ENCODE peak calls at places on chromosomes 7 and 10, in six cellular contexts. H is A549; X is SJSA1; E is endothelial cell of umbilical vein; K is ascending aorta; Y is CD8-positive, alpha-beta T cell. J is an unnamed sample.
A peak's percentile ranks its signal among the peaks of the same experiment; 100 is the strongest.

GRCh38 chr7:151449990-151450389 is 10.0 kb upstream of the CRYGN start:
- DNase-seq in H (no peak), X (no peak), E (no peak), K (no peak), Y (no peak), J (no peak)

GRCh38 chr7:102916426-102916825 is 3.6 kb downstream of the LRRC17 start:
- DNase-seq in H (no peak), X (no peak), E (peak; percentile 46), K (no peak), Y (no peak), J (no peak)

GRCh38 chr10:17023386-17024298 is 106.0 kb downstream of the CUBN start:
- DNase-seq in H (peak; percentile 52), X (peak; percentile 94), E (peak; percentile 96), K (peak; percentile 59), Y (peak; percentile 48), J (no peak)

GRCh38 chr10:99394761-99395386 is 35.5 kb downstream of the GOT1 start:
- DNase-seq in H (no peak), X (no peak), E (no peak), K (no peak), Y (no peak), J (no peak)

GRCh38 chr7:111841596-111842209 is 279.4 kb upstream of the IMMP2L start:
- DNase-seq in H (no peak), X (no peak), E (no peak), K (no peak), Y (no peak), J (no peak)

GRCh38 chr10:26714385-26714784 is 16.9 kb downstream of the PDSS1 start:
- DNase-seq in H (no peak), X (no peak), E (no peak), K (no peak), Y (no peak), J (no peak)

GRCh38 chr7:28276303-28276702 is 95.7 kb upstream of the JAZF1 start:
- DNase-seq in H (no peak), X (no peak), E (no peak), K (no peak), Y (no peak), J (no peak)

GRCh38 chr7:137538361-137538762 is 194.8 kb upstream of the PTN start:
- DNase-seq in H (no peak), X (peak; percentile 56), E (no peak), K (no peak), Y (no peak), J (no peak)

GRCh38 chr10:2886662-2887061 is 180.7 kb upstream of the PFKP start:
- DNase-seq in H (no peak), X (peak; percentile 28), E (no peak), K (no peak), Y (no peak), J (no peak)

GRCh38 chr7:17158261-17158660 is 140.2 kb upstream of the AHR start:
- DNase-seq in H (no peak), X (no peak), E (no peak), K (no peak), Y (no peak), J (no peak)

GRCh38 chr10:55374060-55374459 is 573.0 kb upstream of the PCDH15 start:
- DNase-seq in H (no peak), X (no peak), E (peak; percentile 45), K (no peak), Y (no peak), J (no peak)

DNA sequence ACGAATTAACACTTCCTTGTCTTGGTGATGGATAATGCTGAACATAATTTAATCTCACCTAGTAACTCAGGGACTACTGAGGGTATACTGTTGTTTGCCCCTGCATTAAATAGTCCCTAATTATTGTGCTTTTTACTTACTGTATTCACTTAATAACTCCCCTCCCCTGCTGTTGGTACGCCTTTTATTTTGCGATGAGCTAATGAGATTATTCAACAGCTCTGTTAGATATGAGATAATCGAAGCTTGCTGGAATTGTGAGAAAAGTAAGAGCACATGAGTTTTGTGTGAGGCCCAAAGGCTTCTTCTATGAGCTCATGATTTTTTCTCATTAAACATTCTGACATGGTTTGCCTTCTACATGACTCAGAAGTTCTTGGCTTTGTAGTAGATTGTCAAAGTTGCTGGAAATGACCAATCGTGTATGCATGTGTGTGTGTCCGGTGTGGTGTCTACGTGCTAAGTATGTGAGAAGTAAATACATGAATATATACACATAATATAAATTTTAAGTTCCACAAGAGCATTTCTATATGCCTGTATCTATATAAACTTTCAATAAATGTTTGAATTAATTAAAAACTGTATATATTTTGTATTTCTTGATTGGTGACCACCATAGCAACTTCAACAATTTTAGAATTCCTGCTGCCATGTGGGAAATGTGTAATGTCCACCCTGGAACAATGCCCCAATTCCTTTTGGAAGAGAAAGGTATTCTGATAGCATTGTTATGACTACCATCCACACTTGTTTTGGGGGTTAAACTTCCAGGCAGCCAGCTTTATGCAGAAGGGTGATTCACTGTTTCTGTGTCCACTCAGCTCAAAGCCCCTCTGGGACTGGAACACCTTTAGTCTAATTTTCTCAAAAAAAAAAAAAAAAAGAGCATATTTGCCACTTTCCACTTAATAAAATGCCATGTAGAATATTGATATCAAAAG is 106.2 kb downstream of the SAMD9 start:
- DNase-seq in H (no peak), X (peak; percentile 56), E (peak; percentile 94), K (no peak), Y (no peak), J (no peak)
- H3K27ac ChIP-seq in H (no peak overlapping the region), X (peak overlapping the region; percentile 89), E (peak overlapping the region; percentile 94), K (no peak overlapping the region), Y (no peak overlapping the region), J (no peak overlapping the region)

GRCh38 chr10:30029890-30030261 is 29.5 kb downstream of the JCAD start:
- DNase-seq in H (no peak), X (no peak), E (no peak), K (no peak), Y (no peak), J (no peak)

GRCh38 chr10:30027057-30028005 is 32.1 kb downstream of the JCAD start:
- DNase-seq in H (no peak), X (no peak), E (peak; percentile 73), K (peak; percentile 22), Y (peak; percentile 79), J (no peak)

GRCh38 chr10:30028006-30028441 is 31.4 kb downstream of the JCAD start:
- DNase-seq in H (no peak), X (no peak), E (peak; percentile 98), K (no peak), Y (no peak), J (no peak)

GRCh38 chr10:30028452-30029045 is 30.8 kb downstream of the JCAD start:
- DNase-seq in H (no peak), X (no peak), E (no peak), K (no peak), Y (no peak), J (no peak)

GRCh38 chr10:30029164-30029889 is 30.1 kb downstream of the JCAD start:
- DNase-seq in H (no peak), X (no peak), E (peak; percentile 84), K (no peak), Y (no peak), J (no peak)
- H3K27ac ChIP-seq in H (no peak overlapping the region), X (no peak overlapping the region), E (peak overlapping the region; percentile 78), K (peak overlapping the region; percentile 81), Y (no peak overlapping the region), J (no peak overlapping the region)

GRCh38 chr7:54687518-54688212 is 71.3 kb downstream of the SEC61G start:
- DNase-seq in H (no peak), X (no peak), E (no peak), K (no peak), Y (no peak), J (no peak)
- H3K27ac ChIP-seq in H (no peak overlapping the region), X (no peak overlapping the region), E (no peak overlapping the region), K (no peak overlapping the region), Y (no peak overlapping the region), J (no peak overlapping the region)

DNA sequence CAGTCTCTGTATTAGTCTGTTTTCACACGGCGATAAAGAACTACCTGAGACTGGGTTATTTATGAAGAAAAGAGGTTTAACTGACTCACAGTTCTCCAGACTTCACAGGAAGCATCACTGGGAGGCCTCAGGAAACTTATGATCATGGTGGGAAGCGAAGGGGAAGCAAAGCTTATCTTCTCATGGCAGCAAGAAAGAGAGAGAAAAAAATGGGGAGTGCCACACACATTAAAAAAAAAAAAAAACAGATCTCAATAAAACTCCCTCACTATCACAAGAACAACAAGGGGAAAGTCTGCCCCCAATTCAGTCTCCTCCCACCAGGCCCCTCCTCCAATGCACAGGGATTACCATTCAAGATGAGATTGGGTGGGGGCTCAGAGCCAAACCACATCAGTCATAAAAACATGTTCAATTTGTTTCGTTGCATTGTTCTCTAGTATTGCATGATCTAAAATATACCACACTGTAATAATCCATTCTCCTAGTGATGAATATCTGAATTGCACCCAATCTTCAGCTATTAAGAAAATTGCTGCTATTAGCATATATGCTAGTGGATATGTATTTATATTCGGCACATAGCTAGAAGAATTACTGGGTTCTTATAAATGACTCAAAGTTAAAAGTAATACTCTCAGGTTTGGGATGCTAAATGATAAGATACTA is 328.9 kb upstream of the KCND2 start:
- DNase-seq in H (no peak), X (no peak), E (no peak), K (no peak), Y (no peak), J (no peak)
- H3K27ac ChIP-seq in H (no peak overlapping the region), X (no peak overlapping the region), E (no peak overlapping the region), K (no peak overlapping the region), Y (no peak overlapping the region), J (no peak overlapping the region)

GRCh38 chr7:86720306-86720705 is 76.6 kb downstream of the GRM3 start:
- DNase-seq in H (no peak), X (no peak), E (no peak), K (no peak), Y (no peak), J (no peak)
- H3K27ac ChIP-seq in H (no peak overlapping the region), X (no peak overlapping the region), E (no peak overlapping the region), K (no peak overlapping the region), Y (no peak overlapping the region), J (no peak overlapping the region)

GRCh38 chr10:86959737-86960002 is 1.3 kb downstream of the SNCG start:
- DNase-seq in H (no peak), X (no peak), E (no peak), K (no peak), Y (no peak), J (no peak)
- H3K27ac ChIP-seq in H (peak overlapping the region; percentile 68), X (peak overlapping the region; percentile 46), E (peak overlapping the region; percentile 78), K (peak overlapping the region; percentile 95), Y (no peak overlapping the region), J (no peak overlapping the region)

GRCh38 chr10:91347529-91347928 is 62.6 kb upstream of the HECTD2 start:
- DNase-seq in H (no peak), X (no peak), E (no peak), K (no peak), Y (no peak), J (no peak)

GRCh38 chr10:91349381-91349780 is 60.8 kb upstream of the HECTD2 start:
- DNase-seq in H (no peak), X (no peak), E (peak; percentile 57), K (peak; percentile 54), Y (no peak), J (no peak)

GRCh38 chr10:91352760-91353159 is 57.4 kb upstream of the HECTD2 start:
- DNase-seq in H (no peak), X (no peak), E (no peak), K (no peak), Y (no peak), J (no peak)

GRCh38 chr10:91354166-91354565 is 56.0 kb upstream of the HECTD2 start:
- DNase-seq in H (no peak), X (no peak), E (no peak), K (no peak), Y (no peak), J (no peak)

GRCh38 chr10:91350651-91351081 is 59.5 kb upstream of the HECTD2 start:
- DNase-seq in H (no peak), X (no peak), E (peak; percentile 23), K (no peak), Y (no peak), J (no peak)
- H3K27ac ChIP-seq in H (peak overlapping the region; percentile 11), X (no peak overlapping the region), E (no peak overlapping the region), K (peak overlapping the region; percentile 88), Y (no peak overlapping the region), J (no peak overlapping the region)